ENCODE peak calls at places on chromosomes 12 and 14, in six cellular contexts. One of them, this sample, is unnamed.

GRCh38 chr12:111428728-111429175 is 23.0 kb downstream of the SH2B3 start:
- DNase-seq in fibroblast of lung: no peak
- DNase-seq in omental fat pad: no peak
- DNase-seq in heart right ventricle: peak; percentile 74
- DNase-seq in endothelial cell: peak; percentile 55
- DNase-seq in HFFc6: no peak
- DNase-seq in this sample: no peak

GRCh38 chr12:100574262-100575074 is 984 bp downstream of the GAS2L3 start:
- DNase-seq in fibroblast of lung: peak; percentile 19
- DNase-seq in omental fat pad: no peak
- DNase-seq in heart right ventricle: peak; percentile 15
- DNase-seq in endothelial cell: no peak
- DNase-seq in HFFc6: no peak
- DNase-seq in this sample: no peak

GRCh38 chr12:64007853-64008252 is 163.4 kb downstream of the SRGAP1 start:
- DNase-seq in fibroblast of lung: no peak
- DNase-seq in omental fat pad: no peak
- DNase-seq in heart right ventricle: no peak
- DNase-seq in endothelial cell: no peak
- DNase-seq in HFFc6: peak; percentile 31
- DNase-seq in this sample: no peak

GRCh38 chr12:94762259-94762942 is 112.0 kb upstream of the TMCC3 start:
- DNase-seq in fibroblast of lung: no peak
- DNase-seq in omental fat pad: no peak
- DNase-seq in heart right ventricle: no peak
- DNase-seq in endothelial cell: no peak
- DNase-seq in HFFc6: no peak
- DNase-seq in this sample: no peak

GRCh38 chr14:91244501-91244901 is at the start of gene GPR68:
- DNase-seq in fibroblast of lung: peak; percentile 74
- DNase-seq in omental fat pad: no peak
- DNase-seq in heart right ventricle: peak; percentile 53
- DNase-seq in endothelial cell: no peak
- DNase-seq in HFFc6: peak; percentile 65
- DNase-seq in this sample: no peak

GRCh38 chr12:60266381-60266852 is 670.6 kb downstream of the SLC16A7 start:
- DNase-seq in fibroblast of lung: peak; percentile 85
- DNase-seq in omental fat pad: no peak
- DNase-seq in heart right ventricle: no peak
- DNase-seq in endothelial cell: no peak
- DNase-seq in HFFc6: peak; percentile 74
- DNase-seq in this sample: no peak

GRCh38 chr14:90642239-90642717 is 174.0 kb downstream of the TTC7B start:
- DNase-seq in fibroblast of lung: no peak
- DNase-seq in omental fat pad: no peak
- DNase-seq in heart right ventricle: no peak
- DNase-seq in endothelial cell: no peak
- DNase-seq in HFFc6: no peak
- DNase-seq in this sample: peak; percentile 27

GRCh38 chr14:92586001-92586947 is 72.7 kb downstream of the RIN3 start:
- DNase-seq in fibroblast of lung: peak; percentile 99
- DNase-seq in omental fat pad: no peak
- DNase-seq in heart right ventricle: no peak
- DNase-seq in endothelial cell: no peak
- DNase-seq in HFFc6: peak; percentile 97
- DNase-seq in this sample: no peak

GRCh38 chr12:54175130-54175963 is 13.4 kb downstream of the SMUG1 start:
- DNase-seq in fibroblast of lung: no peak
- DNase-seq in omental fat pad: no peak
- DNase-seq in heart right ventricle: no peak
- DNase-seq in endothelial cell: no peak
- DNase-seq in HFFc6: no peak
- DNase-seq in this sample: no peak

GRCh38 chr14:101065696-101066694 is 162.5 kb upstream of the RTL1 start:
- DNase-seq in fibroblast of lung: no peak
- DNase-seq in omental fat pad: peak; percentile 8
- DNase-seq in heart right ventricle: no peak
- DNase-seq in endothelial cell: no peak
- DNase-seq in HFFc6: no peak
- DNase-seq in this sample: no peak

GRCh38 chr12:75602111-75602510 is 90.7 kb upstream of the KRR1 start:
- DNase-seq in fibroblast of lung: no peak
- DNase-seq in omental fat pad: no peak
- DNase-seq in heart right ventricle: no peak
- DNase-seq in endothelial cell: no peak
- DNase-seq in HFFc6: no peak
- DNase-seq in this sample: no peak

GRCh38 chr14:74552623-74553022 is 59.1 kb downstream of the ISCA2 start:
- DNase-seq in fibroblast of lung: peak; percentile 71
- DNase-seq in omental fat pad: no peak
- DNase-seq in heart right ventricle: peak; percentile 79
- DNase-seq in endothelial cell: no peak
- DNase-seq in HFFc6: peak; percentile 2
- DNase-seq in this sample: no peak

GRCh38 chr12:47066278-47067048 is 13.0 kb upstream of the PCED1B start:
- DNase-seq in fibroblast of lung: peak; percentile 61
- DNase-seq in omental fat pad: no peak
- DNase-seq in heart right ventricle: no peak
- DNase-seq in endothelial cell: no peak
- DNase-seq in HFFc6: no peak
- DNase-seq in this sample: no peak

GRCh38 chr12:116236148-116236731 is 41.3 kb downstream of the MED13L start:
- DNase-seq in fibroblast of lung: peak; percentile 77
- DNase-seq in omental fat pad: no peak
- DNase-seq in heart right ventricle: no peak
- DNase-seq in endothelial cell: peak; percentile 36
- DNase-seq in HFFc6: peak; percentile 44
- DNase-seq in this sample: no peak

GRCh38 chr14:45990252-45990651 is 661.3 kb downstream of the RPL10L start:
- DNase-seq in fibroblast of lung: no peak
- DNase-seq in omental fat pad: no peak
- DNase-seq in heart right ventricle: no peak
- DNase-seq in endothelial cell: no peak
- DNase-seq in HFFc6: no peak
- DNase-seq in this sample: no peak

GRCh38 chr14:58947816-58948440 is 240.5 kb upstream of the DAAM1 start:
- DNase-seq in fibroblast of lung: peak; percentile 21
- DNase-seq in omental fat pad: no peak
- DNase-seq in heart right ventricle: no peak
- DNase-seq in endothelial cell: no peak
- DNase-seq in HFFc6: no peak
- DNase-seq in this sample: peak; percentile 15

GRCh38 chr14:38124496-38124895 is 83.2 kb upstream of the SSTR1 start:
- DNase-seq in fibroblast of lung: no peak
- DNase-seq in omental fat pad: no peak
- DNase-seq in heart right ventricle: no peak
- DNase-seq in endothelial cell: no peak
- DNase-seq in HFFc6: no peak
- DNase-seq in this sample: no peak

GRCh38 chr14:21525995-21526671 is at the start of gene SALL2:
- DNase-seq in fibroblast of lung: peak; percentile 61
- DNase-seq in omental fat pad: peak; percentile 48
- DNase-seq in heart right ventricle: peak; percentile 76
- DNase-seq in endothelial cell: peak; percentile 73
- DNase-seq in HFFc6: no peak
- DNase-seq in this sample: peak; percentile 76

GRCh38 chr14:78631551-78631950 is 461.4 kb downstream of the NRXN3 start:
- DNase-seq in fibroblast of lung: no peak
- DNase-seq in omental fat pad: no peak
- DNase-seq in heart right ventricle: no peak
- DNase-seq in endothelial cell: no peak
- DNase-seq in HFFc6: no peak
- DNase-seq in this sample: no peak

GRCh38 chr14:92692822-92693226 is 55.6 kb downstream of the LGMN start:
- DNase-seq in fibroblast of lung: no peak
- DNase-seq in omental fat pad: no peak
- DNase-seq in heart right ventricle: peak; percentile 85
- DNase-seq in endothelial cell: no peak
- DNase-seq in HFFc6: no peak
- DNase-seq in this sample: no peak

GRCh38 chr14:37595809-37596595 is 573 bp downstream of the TTC6 start:
- DNase-seq in fibroblast of lung: no peak
- DNase-seq in omental fat pad: no peak
- DNase-seq in heart right ventricle: no peak
- DNase-seq in endothelial cell: peak; percentile 17
- DNase-seq in HFFc6: no peak
- DNase-seq in this sample: no peak

GRCh38 chr12:91506461-91506860 is 323.8 kb upstream of the DCN start:
- DNase-seq in fibroblast of lung: no peak
- DNase-seq in omental fat pad: no peak
- DNase-seq in heart right ventricle: no peak
- DNase-seq in endothelial cell: no peak
- DNase-seq in HFFc6: no peak
- DNase-seq in this sample: no peak

GRCh38 chr12:67362526-67362925 is 93.4 kb downstream of the CAND1 start:
- DNase-seq in fibroblast of lung: no peak
- DNase-seq in omental fat pad: no peak
- DNase-seq in heart right ventricle: no peak
- DNase-seq in endothelial cell: no peak
- DNase-seq in HFFc6: no peak
- DNase-seq in this sample: no peak

GRCh38 chr12:12338528-12339168 is 11.4 kb downstream of the MANSC1 start:
- DNase-seq in fibroblast of lung: no peak
- DNase-seq in omental fat pad: no peak
- DNase-seq in heart right ventricle: no peak
- DNase-seq in endothelial cell: no peak
- DNase-seq in HFFc6: no peak
- DNase-seq in this sample: no peak

GRCh38 chr14:75298187-75298985 is 19.8 kb downstream of the FOS start:
- DNase-seq in fibroblast of lung: peak; percentile 40
- DNase-seq in omental fat pad: no peak
- DNase-seq in heart right ventricle: peak; percentile 60
- DNase-seq in endothelial cell: no peak
- DNase-seq in HFFc6: no peak
- DNase-seq in this sample: no peak

GRCh38 chr14:58356268-58356667 is 39.5 kb upstream of the TOMM20L start:
- DNase-seq in fibroblast of lung: peak; percentile 9
- DNase-seq in omental fat pad: no peak
- DNase-seq in heart right ventricle: no peak
- DNase-seq in endothelial cell: no peak
- DNase-seq in HFFc6: no peak
- DNase-seq in this sample: no peak

DNA sequence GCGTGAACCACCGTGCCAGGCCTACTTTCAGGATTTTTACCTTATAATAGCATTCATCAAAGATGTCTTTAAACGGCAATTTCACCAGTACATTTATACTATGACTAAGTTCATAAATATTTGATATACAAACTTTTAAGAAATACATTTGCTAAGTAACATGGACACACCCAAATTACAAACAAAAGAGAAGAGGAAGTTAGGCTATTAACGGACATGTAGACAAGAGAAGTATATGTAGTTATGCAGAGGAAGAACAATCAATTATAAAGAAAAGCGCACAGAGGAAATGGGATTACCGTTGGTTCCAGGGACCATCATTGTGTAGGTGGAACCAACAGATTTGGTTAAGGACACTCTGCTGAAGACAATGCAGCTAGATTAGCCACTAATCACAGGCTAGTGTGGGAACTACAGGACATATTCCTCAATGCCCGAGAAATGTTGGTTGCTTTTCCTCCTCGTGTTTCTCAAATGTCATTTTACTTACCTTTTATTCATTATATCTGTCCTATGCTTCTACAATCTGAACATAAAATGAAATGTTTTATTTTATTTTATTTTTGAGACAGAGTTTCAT is 24.0 kb upstream of the PKP2 start:
- DNase-seq in fibroblast of lung: no peak
- DNase-seq in omental fat pad: no peak
- DNase-seq in heart right ventricle: no peak
- DNase-seq in endothelial cell: no peak
- DNase-seq in HFFc6: no peak
- DNase-seq in this sample: no peak
- TF ChIP-seq CTCF in fibroblast of lung: no peak
- TF ChIP-seq CTCF in omental fat pad: no peak
- TF ChIP-seq CTCF in heart right ventricle: no peak
- TF ChIP-seq CTCF in endothelial cell: no peak
- TF ChIP-seq CTCF in HFFc6: no peak
- TF ChIP-seq CTCF in this sample: no peak

GRCh38 chr12:124392271-124392990 is 97.5 kb downstream of the RFLNA start:
- DNase-seq in fibroblast of lung: peak; percentile 51
- DNase-seq in omental fat pad: no peak
- DNase-seq in heart right ventricle: no peak
- DNase-seq in endothelial cell: peak; percentile 36
- DNase-seq in HFFc6: peak; percentile 48
- DNase-seq in this sample: no peak
- TF ChIP-seq CTCF in fibroblast of lung: no peak
- TF ChIP-seq CTCF in omental fat pad: no peak
- TF ChIP-seq CTCF in heart right ventricle: peak; percentile 38
- TF ChIP-seq CTCF in endothelial cell: peak; percentile 27
- TF ChIP-seq CTCF in HFFc6: peak; percentile 72
- TF ChIP-seq CTCF in this sample: peak; percentile 27

DNA sequence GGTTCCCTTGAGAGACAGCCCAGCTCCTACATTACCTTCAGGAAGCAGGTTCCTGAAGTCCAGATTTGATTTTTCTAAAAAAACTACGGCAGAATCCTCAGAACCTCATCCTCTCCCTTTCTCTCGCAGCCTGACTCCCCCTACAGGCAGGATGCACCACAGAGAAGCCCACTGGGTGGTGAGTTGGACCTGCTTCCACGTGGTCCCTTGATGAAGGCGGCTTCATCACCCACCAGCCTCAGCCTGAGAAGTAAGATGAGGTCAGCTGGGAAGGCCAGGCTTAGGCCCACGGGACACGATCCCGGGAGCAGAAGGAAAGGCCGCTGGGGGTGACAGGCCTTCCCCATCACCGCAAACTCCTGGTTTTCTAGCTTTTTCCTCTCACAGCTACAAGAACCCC is 83.0 kb downstream of the ACTN1 start:
- DNase-seq in fibroblast of lung: no peak
- DNase-seq in omental fat pad: no peak
- DNase-seq in heart right ventricle: no peak
- DNase-seq in endothelial cell: no peak
- DNase-seq in HFFc6: peak; percentile 20
- DNase-seq in this sample: no peak
- TF ChIP-seq CTCF in fibroblast of lung: peak; percentile 32
- TF ChIP-seq CTCF in omental fat pad: no peak
- TF ChIP-seq CTCF in heart right ventricle: no peak
- TF ChIP-seq CTCF in endothelial cell: peak; percentile 22
- TF ChIP-seq CTCF in HFFc6: peak; percentile 72
- TF ChIP-seq CTCF in this sample: peak; percentile 21

GRCh38 chr12:627285-627684 is 36.0 kb downstream of the NINJ2 start:
- DNase-seq in fibroblast of lung: no peak
- DNase-seq in omental fat pad: no peak
- DNase-seq in heart right ventricle: no peak
- DNase-seq in endothelial cell: no peak
- DNase-seq in HFFc6: no peak
- DNase-seq in this sample: no peak
- TF ChIP-seq CTCF in fibroblast of lung: no peak
- TF ChIP-seq CTCF in omental fat pad: no peak
- TF ChIP-seq CTCF in heart right ventricle: no peak
- TF ChIP-seq CTCF in endothelial cell: no peak
- TF ChIP-seq CTCF in HFFc6: no peak
- TF ChIP-seq CTCF in this sample: no peak

GRCh38 chr14:68874746-68875155 is 81.9 kb upstream of the ZFP36L1 start:
- DNase-seq in fibroblast of lung: peak; percentile 28
- DNase-seq in omental fat pad: no peak
- DNase-seq in heart right ventricle: no peak
- DNase-seq in endothelial cell: no peak
- DNase-seq in HFFc6: no peak
- DNase-seq in this sample: no peak
- TF ChIP-seq CTCF in fibroblast of lung: no peak
- TF ChIP-seq CTCF in omental fat pad: no peak
- TF ChIP-seq CTCF in heart right ventricle: no peak
- TF ChIP-seq CTCF in endothelial cell: no peak
- TF ChIP-seq CTCF in HFFc6: no peak
- TF ChIP-seq CTCF in this sample: no peak

GRCh38 chr14:93974299-93974698 is 2.1 kb downstream of the ASB2 start:
- DNase-seq in fibroblast of lung: no peak
- DNase-seq in omental fat pad: no peak
- DNase-seq in heart right ventricle: no peak
- DNase-seq in endothelial cell: no peak
- DNase-seq in HFFc6: no peak
- DNase-seq in this sample: no peak
- TF ChIP-seq CTCF in fibroblast of lung: no peak
- TF ChIP-seq CTCF in omental fat pad: no peak
- TF ChIP-seq CTCF in heart right ventricle: no peak
- TF ChIP-seq CTCF in endothelial cell: no peak
- TF ChIP-seq CTCF in HFFc6: no peak
- TF ChIP-seq CTCF in this sample: no peak